ENCODE peak calls at places on chromosomes 16 and 17, in nine cellular contexts. J is C1 segment of cervical spinal cord; O is MCF 10A; V is A549; D is activated effector memory CD4-positive, alpha-beta T cell treated with Interleukin-2 at 50 U/mL for 16 hours; G is ACHN; T is left lung; R is mesendoderm; K is prostate gland. U is an unnamed sample.

GRCh38 chr16:48918520-48919258 is 308.7 kb upstream of the N4BP1 start:
- DNase-seq in T (no peak), O (peak; percentile 43), K (no peak), V (no peak), G (peak; percentile 61), R (peak; percentile 65), D (no peak), J (no peak), U (no peak)

GRCh38 chr17:58285422-58285810 is 4.7 kb upstream of the MPO start:
- DNase-seq in T (no peak), J (no peak), D (no peak), G (no peak), R (no peak), V (no peak), O (peak; percentile 23), K (no peak), U (no peak)

GRCh38 chr16:11497851-11498289 is 88.8 kb downstream of the LITAF start:
- DNase-seq in G (peak; percentile 32), V (no peak), T (no peak), J (no peak), R (peak; percentile 70), K (no peak), O (peak; percentile 75), D (no peak), U (no peak)

GRCh38 chr17:14712471-14713075 is 411.7 kb downstream of the HS3ST3B1 start:
- DNase-seq in J (no peak), D (no peak), T (no peak), K (no peak), R (no peak), G (no peak), O (peak; percentile 65), V (no peak), U (no peak)

GRCh38 chr16:48632137-48632774 is 22.3 kb upstream of the N4BP1 start:
- DNase-seq in J (no peak), V (no peak), T (no peak), G (peak; percentile 60), R (no peak), O (no peak), K (no peak), D (no peak), U (no peak)

GRCh38 chr17:56141046-56141839 is 12.0 kb upstream of the ANKFN1 start:
- DNase-seq in R (no peak), V (no peak), J (no peak), D (no peak), T (no peak), K (no peak), G (no peak), O (no peak), U (no peak)

GRCh38 chr17:63701477-63702222 is 1.7 kb upstream of the LIMD2 start:
- DNase-seq in R (no peak), O (no peak), D (peak; percentile 74), K (no peak), T (peak; percentile 85), V (no peak), G (no peak), J (no peak), U (no peak)

GRCh38 chr16:78727536-78727935 is 628.1 kb downstream of the WWOX start:
- DNase-seq in R (peak; percentile 21), K (no peak), G (no peak), J (no peak), T (no peak), D (no peak), O (no peak), V (no peak), U (no peak)

GRCh38 chr16:85170066-85171003 is 58.1 kb upstream of the CIBAR2 start:
- DNase-seq in T (peak; percentile 79), O (no peak), D (no peak), R (no peak), G (no peak), J (no peak), V (no peak), K (no peak), U (no peak)

GRCh38 chr17:44911133-44912001 is 3.9 kb downstream of the GFAP start:
- DNase-seq in K (peak; percentile 48), D (peak; percentile 32), O (peak; percentile 36), V (peak; percentile 95), G (peak; percentile 82), J (no peak), T (peak; percentile 84), R (peak; percentile 93), U (peak; percentile 87)

GRCh38 chr16:86383488-86384262 is 126.7 kb upstream of the FOXF1 start:
- DNase-seq in O (peak; percentile 23), J (no peak), K (no peak), G (peak; percentile 29), D (no peak), T (no peak), V (peak; percentile 25), R (peak; percentile 88), U (no peak)